ENCODE peak calls at places on chromosomes 13 and 19, in four cellular contexts. E is IMR-90; A is activated T-helper 1 cell treated with anti-CD3 and anti-CD28 coated beads, Interleukin-12 subunit alpha, Interleukin-12 subunit beta, Interleukin-2, Interleukin-4 antibody, amounts not matched to agents 30 ng/mL and 10 ng/mL and 1 ng/mL, durations not matched to agents 14 hours and 24 hours and 36 hours; R is T-helper 1 cell. Q is an unnamed sample.

GRCh38 chr19:6590458-6591319 is at the start of gene CD70:
- DNase-seq in A (peak), R (peak), E (no peak), Q (peak)

GRCh38 chr19:18975011-18975410 is 34.0 kb upstream of the HOMER3 start:
- DNase-seq in A (no peak), R (no peak), E (peak), Q (no peak)

GRCh38 chr13:30049692-30050091 is 199.3 kb upstream of the UBL3 start:
- DNase-seq in E (no peak), R (no peak), A (no peak), Q (no peak)

GRCh38 chr19:10815969-10816635 is 19.9 kb downstream of the TMED1 start:
- DNase-seq in A (no peak), R (no peak), E (peak), Q (no peak)

GRCh38 chr13:113862191-113862765 is 1.6 kb downstream of the GAS6 start:
- DNase-seq in R (no peak), A (no peak), E (peak), Q (no peak)

GRCh38 chr13:79522583-79522982 is 41.6 kb downstream of the NDFIP2 start:
- DNase-seq in E (peak), R (no peak), A (peak), Q (no peak)

GRCh38 chr13:108705031-108705430 is 75.6 kb downstream of the MYO16 start:
- DNase-seq in E (no peak), R (no peak), A (no peak), Q (no peak)

GRCh38 chr19:52473655-52474350 is 20.4 kb downstream of the ZNF578 start:
- DNase-seq in A (no peak), E (no peak), R (no peak), Q (no peak)

GRCh38 chr13:84377071-84377470 is 494.8 kb upstream of the SLITRK1 start:
- DNase-seq in E (no peak), A (no peak), R (no peak), Q (no peak)

GRCh38 chr19:55691561-55692481 is 16.8 kb downstream of the EPN1 start:
- DNase-seq in E (no peak), R (no peak), A (no peak), Q (no peak)

GRCh38 chr19:37551123-37551993 is 43.2 kb downstream of the ZNF571 start:
- DNase-seq in A (peak), E (peak), R (peak), Q (no peak)

GRCh38 chr19:50909240-50910070 is 1.7 kb downstream of the KLK4 start:
- DNase-seq in A (peak), E (no peak), R (no peak), Q (no peak)

GRCh38 chr19:46944123-46944718 is 75.4 kb upstream of the NPAS1 start:
- DNase-seq in A (no peak), R (no peak), E (no peak), Q (no peak)

Q was measured in CD4-positive, alpha-beta T cell.